ENCODE peak calls at places on chromosomes 4 and X, in seven cellular contexts. One of them, this sample, is unnamed. For H3K4me1 and H3K9me3, the result is how much of the 10 kb centered on the place peaks cover.

GRCh38 chr4:142697303-142697702 is 148.8 kb downstream of the INPP4B start:
- DNase-seq in HCT116: no peak
- DNase-seq in naive thymus-derived CD4-positive, alpha-beta T cell: no peak
- DNase-seq in heart left ventricle: no peak
- DNase-seq in left ventricle myocardium inferior: no peak
- DNase-seq in adrenal gland: no peak
- DNase-seq in CD4-positive, CD25-positive, alpha-beta regulatory T cell: no peak
- DNase-seq in this sample: no peak

GRCh38 chr4:71602271-71602890 is 181.5 kb downstream of the GC start:
- DNase-seq in HCT116: no peak
- DNase-seq in naive thymus-derived CD4-positive, alpha-beta T cell: no peak
- DNase-seq in heart left ventricle: no peak
- DNase-seq in left ventricle myocardium inferior: no peak
- DNase-seq in adrenal gland: no peak
- DNase-seq in CD4-positive, CD25-positive, alpha-beta regulatory T cell: no peak
- DNase-seq in this sample: no peak

GRCh38 chr4:4735136-4735754 is 124.2 kb upstream of the MSX1 start:
- DNase-seq in HCT116: no peak
- DNase-seq in naive thymus-derived CD4-positive, alpha-beta T cell: no peak
- DNase-seq in heart left ventricle: no peak
- DNase-seq in left ventricle myocardium inferior: no peak
- DNase-seq in adrenal gland: no peak
- DNase-seq in CD4-positive, CD25-positive, alpha-beta regulatory T cell: no peak
- DNase-seq in this sample: no peak

GRCh38 chr4:183300070-183300469 is 20.0 kb downstream of the CLDN22 start:
- DNase-seq in HCT116: no peak
- DNase-seq in naive thymus-derived CD4-positive, alpha-beta T cell: no peak
- DNase-seq in heart left ventricle: no peak
- DNase-seq in left ventricle myocardium inferior: no peak
- DNase-seq in adrenal gland: no peak
- DNase-seq in CD4-positive, CD25-positive, alpha-beta regulatory T cell: no peak
- DNase-seq in this sample: no peak

GRCh38 chr4:127503111-127503510 is 129.6 kb upstream of the INTU start:
- DNase-seq in HCT116: no peak
- DNase-seq in naive thymus-derived CD4-positive, alpha-beta T cell: no peak
- DNase-seq in heart left ventricle: no peak
- DNase-seq in left ventricle myocardium inferior: no peak
- DNase-seq in adrenal gland: no peak
- DNase-seq in CD4-positive, CD25-positive, alpha-beta regulatory T cell: no peak
- DNase-seq in this sample: no peak

GRCh38 chr4:79652232-79652631 is 244.2 kb upstream of the GK2 start:
- DNase-seq in HCT116: no peak
- DNase-seq in naive thymus-derived CD4-positive, alpha-beta T cell: no peak
- DNase-seq in heart left ventricle: no peak
- DNase-seq in left ventricle myocardium inferior: no peak
- DNase-seq in adrenal gland: no peak
- DNase-seq in CD4-positive, CD25-positive, alpha-beta regulatory T cell: no peak
- DNase-seq in this sample: peak

GRCh38 chrX:85109235-85109634 is 105.6 kb downstream of the APOOL start:
- DNase-seq in HCT116: peak
- DNase-seq in naive thymus-derived CD4-positive, alpha-beta T cell: no peak
- DNase-seq in heart left ventricle: no peak
- DNase-seq in left ventricle myocardium inferior: no peak
- DNase-seq in adrenal gland: no peak
- DNase-seq in CD4-positive, CD25-positive, alpha-beta regulatory T cell: no peak
- DNase-seq in this sample: peak

GRCh38 chr4:40502936-40503335 is 126.7 kb downstream of the RBM47 start:
- DNase-seq in HCT116: no peak
- DNase-seq in naive thymus-derived CD4-positive, alpha-beta T cell: no peak
- DNase-seq in heart left ventricle: no peak
- DNase-seq in left ventricle myocardium inferior: no peak
- DNase-seq in adrenal gland: no peak
- DNase-seq in CD4-positive, CD25-positive, alpha-beta regulatory T cell: no peak
- DNase-seq in this sample: no peak

GRCh38 chrX:85052207-85052606 is 48.5 kb downstream of the APOOL start:
- DNase-seq in HCT116: no peak
- DNase-seq in naive thymus-derived CD4-positive, alpha-beta T cell: no peak
- DNase-seq in heart left ventricle: no peak
- DNase-seq in left ventricle myocardium inferior: no peak
- DNase-seq in adrenal gland: no peak
- DNase-seq in CD4-positive, CD25-positive, alpha-beta regulatory T cell: no peak
- DNase-seq in this sample: no peak

GRCh38 chr4:2141022-2141761 is 82.1 kb downstream of the NAT8L start:
- DNase-seq in HCT116: no peak
- DNase-seq in naive thymus-derived CD4-positive, alpha-beta T cell: no peak
- DNase-seq in heart left ventricle: no peak
- DNase-seq in left ventricle myocardium inferior: no peak
- DNase-seq in adrenal gland: no peak
- DNase-seq in CD4-positive, CD25-positive, alpha-beta regulatory T cell: no peak
- DNase-seq in this sample: peak

GRCh38 chr4:71867598-71867997 is 83.7 kb upstream of the GC start:
- DNase-seq in HCT116: no peak
- DNase-seq in naive thymus-derived CD4-positive, alpha-beta T cell: no peak
- DNase-seq in heart left ventricle: no peak
- DNase-seq in left ventricle myocardium inferior: no peak
- DNase-seq in adrenal gland: no peak
- DNase-seq in CD4-positive, CD25-positive, alpha-beta regulatory T cell: no peak
- DNase-seq in this sample: no peak

GRCh38 chr4:126611900-126612299 is 1020.9 kb upstream of the INTU start:
- DNase-seq in HCT116: no peak
- DNase-seq in naive thymus-derived CD4-positive, alpha-beta T cell: no peak
- DNase-seq in heart left ventricle: no peak
- DNase-seq in left ventricle myocardium inferior: no peak
- DNase-seq in adrenal gland: no peak
- DNase-seq in CD4-positive, CD25-positive, alpha-beta regulatory T cell: no peak
- DNase-seq in this sample: no peak

GRCh38 chr4:39295784-39296183 is 70.4 kb downstream of the RFC1 start:
- DNase-seq in HCT116: no peak
- DNase-seq in naive thymus-derived CD4-positive, alpha-beta T cell: no peak
- DNase-seq in heart left ventricle: no peak
- DNase-seq in left ventricle myocardium inferior: no peak
- DNase-seq in adrenal gland: no peak
- DNase-seq in CD4-positive, CD25-positive, alpha-beta regulatory T cell: no peak
- DNase-seq in this sample: no peak
- H3K27ac ChIP-seq in HCT116: no peak
- H3K27ac ChIP-seq in naive thymus-derived CD4-positive, alpha-beta T cell: no peak
- H3K27ac ChIP-seq in heart left ventricle: no peak
- H3K27ac ChIP-seq in left ventricle myocardium inferior: no peak
- H3K27ac ChIP-seq in adrenal gland: no peak
- H3K27ac ChIP-seq in CD4-positive, CD25-positive, alpha-beta regulatory T cell: no peak
- H3K27ac ChIP-seq in this sample: no peak

DNA sequence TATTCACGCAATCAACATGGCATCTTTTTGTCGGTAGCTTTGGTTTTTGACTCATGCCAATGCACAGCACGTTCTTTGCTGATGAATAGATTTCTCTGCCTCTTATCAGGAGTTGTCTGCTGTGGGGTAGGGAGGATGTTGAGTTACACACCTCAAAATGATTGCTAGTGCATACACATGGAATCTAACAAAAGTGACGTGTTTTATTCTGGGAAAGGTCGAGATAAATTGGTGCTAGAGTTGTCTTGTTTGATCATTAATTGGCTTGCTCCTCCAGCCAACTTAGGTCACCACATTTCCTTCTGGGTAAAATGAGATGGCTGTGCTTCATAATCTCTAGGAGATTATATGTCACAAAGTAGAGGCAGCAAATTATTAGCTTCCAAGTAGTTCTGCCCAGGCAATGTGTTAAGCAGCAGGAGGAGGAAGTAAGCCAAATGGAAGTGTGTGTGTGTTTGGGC is 3.9 kb downstream of the RAB9A start:
- DNase-seq in HCT116: peak
- DNase-seq in naive thymus-derived CD4-positive, alpha-beta T cell: no peak
- DNase-seq in heart left ventricle: no peak
- DNase-seq in left ventricle myocardium inferior: no peak
- DNase-seq in adrenal gland: no peak
- DNase-seq in CD4-positive, CD25-positive, alpha-beta regulatory T cell: no peak
- DNase-seq in this sample: no peak
- H3K4me1 ChIP-seq in HCT116: half or more
- H3K4me1 ChIP-seq in naive thymus-derived CD4-positive, alpha-beta T cell: under half
- H3K4me1 ChIP-seq in heart left ventricle: under half
- H3K4me1 ChIP-seq in left ventricle myocardium inferior: half or more
- H3K4me1 ChIP-seq in adrenal gland: under half
- H3K4me1 ChIP-seq in CD4-positive, CD25-positive, alpha-beta regulatory T cell: under half
- H3K4me1 ChIP-seq in this sample: under half

DNA sequence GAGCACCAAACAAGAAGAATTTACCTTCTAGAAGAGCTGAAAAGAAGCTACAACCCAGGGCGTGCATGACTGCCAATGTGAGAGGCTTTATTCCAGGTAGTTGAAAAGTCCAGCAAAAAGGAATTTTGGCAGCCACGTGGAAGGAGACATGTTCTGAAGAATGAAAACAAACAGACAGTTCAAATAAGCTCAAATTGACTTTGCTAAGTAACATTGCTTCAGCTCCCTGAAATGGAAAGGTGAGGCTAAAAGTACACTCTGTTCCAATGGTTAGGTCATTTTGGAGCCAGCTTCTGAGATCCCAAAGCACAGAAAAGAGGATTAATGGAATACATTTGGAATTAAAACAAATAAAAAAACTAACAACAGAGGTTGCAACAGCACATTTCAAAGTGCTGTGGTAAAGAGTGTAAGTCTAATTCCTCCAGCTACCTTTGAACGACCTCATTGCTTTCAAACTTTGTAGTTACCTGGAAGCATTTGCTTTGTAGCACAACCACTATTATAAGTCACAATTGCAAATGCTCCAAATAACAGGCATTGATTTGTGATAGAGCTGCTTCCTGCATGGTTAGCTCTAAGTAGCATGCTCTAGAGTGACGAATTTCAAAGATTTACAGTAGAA is 405.3 kb upstream of the EDA2R start:
- DNase-seq in HCT116: no peak
- DNase-seq in naive thymus-derived CD4-positive, alpha-beta T cell: no peak
- DNase-seq in heart left ventricle: no peak
- DNase-seq in left ventricle myocardium inferior: no peak
- DNase-seq in adrenal gland: no peak
- DNase-seq in CD4-positive, CD25-positive, alpha-beta regulatory T cell: no peak
- DNase-seq in this sample: no peak
- H3K9me3 ChIP-seq in HCT116: under half
- H3K9me3 ChIP-seq in naive thymus-derived CD4-positive, alpha-beta T cell: under half
- H3K9me3 ChIP-seq in heart left ventricle: under half
- H3K9me3 ChIP-seq in left ventricle myocardium inferior: under half
- H3K9me3 ChIP-seq in adrenal gland: under half
- H3K9me3 ChIP-seq in CD4-positive, CD25-positive, alpha-beta regulatory T cell: under half
- H3K9me3 ChIP-seq in this sample: under half

GRCh38 chr4:139872274-139872673 is 206.7 kb downstream of the MGST2 start:
- DNase-seq in HCT116: no peak
- DNase-seq in naive thymus-derived CD4-positive, alpha-beta T cell: no peak
- DNase-seq in heart left ventricle: no peak
- DNase-seq in left ventricle myocardium inferior: no peak
- DNase-seq in adrenal gland: no peak
- DNase-seq in CD4-positive, CD25-positive, alpha-beta regulatory T cell: no peak
- DNase-seq in this sample: no peak
- H3K27ac ChIP-seq in HCT116: no peak
- H3K27ac ChIP-seq in naive thymus-derived CD4-positive, alpha-beta T cell: no peak
- H3K27ac ChIP-seq in heart left ventricle: no peak
- H3K27ac ChIP-seq in left ventricle myocardium inferior: no peak
- H3K27ac ChIP-seq in adrenal gland: no peak
- H3K27ac ChIP-seq in CD4-positive, CD25-positive, alpha-beta regulatory T cell: no peak
- H3K27ac ChIP-seq in this sample: no peak

DNA sequence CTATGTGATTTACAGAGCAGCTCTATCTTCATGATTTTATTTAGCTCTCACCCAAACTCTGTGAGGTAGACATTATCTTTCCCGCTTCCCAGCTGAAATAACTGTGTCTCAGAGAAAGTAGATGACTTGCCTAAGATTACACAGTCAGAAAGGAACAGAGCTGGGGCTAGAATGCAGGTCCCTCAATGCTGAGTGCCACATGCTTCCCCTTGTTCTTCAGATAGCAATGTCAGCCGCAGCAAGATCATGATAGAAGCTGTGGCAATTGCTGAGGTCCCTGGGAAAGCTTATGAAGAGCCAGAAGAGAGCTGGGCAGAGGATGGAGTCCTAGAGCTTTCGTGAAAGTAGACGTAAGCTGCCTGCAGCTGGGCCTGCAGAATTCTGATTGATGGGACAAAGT is 11.1 kb upstream of the GABRE start:
- DNase-seq in HCT116: no peak
- DNase-seq in naive thymus-derived CD4-positive, alpha-beta T cell: no peak
- DNase-seq in heart left ventricle: no peak
- DNase-seq in left ventricle myocardium inferior: no peak
- DNase-seq in adrenal gland: no peak
- DNase-seq in CD4-positive, CD25-positive, alpha-beta regulatory T cell: no peak
- DNase-seq in this sample: no peak
- H3K4me1 ChIP-seq in HCT116: under half
- H3K4me1 ChIP-seq in naive thymus-derived CD4-positive, alpha-beta T cell: under half
- H3K4me1 ChIP-seq in heart left ventricle: under half
- H3K4me1 ChIP-seq in left ventricle myocardium inferior: under half
- H3K4me1 ChIP-seq in adrenal gland: under half
- H3K4me1 ChIP-seq in CD4-positive, CD25-positive, alpha-beta regulatory T cell: under half
- H3K4me1 ChIP-seq in this sample: under half

GRCh38 chrX:55668084-55668483 is 44.9 kb downstream of the FOXR2 start:
- DNase-seq in HCT116: no peak
- DNase-seq in naive thymus-derived CD4-positive, alpha-beta T cell: no peak
- DNase-seq in heart left ventricle: no peak
- DNase-seq in left ventricle myocardium inferior: no peak
- DNase-seq in adrenal gland: no peak
- DNase-seq in CD4-positive, CD25-positive, alpha-beta regulatory T cell: no peak
- DNase-seq in this sample: no peak

DNA sequence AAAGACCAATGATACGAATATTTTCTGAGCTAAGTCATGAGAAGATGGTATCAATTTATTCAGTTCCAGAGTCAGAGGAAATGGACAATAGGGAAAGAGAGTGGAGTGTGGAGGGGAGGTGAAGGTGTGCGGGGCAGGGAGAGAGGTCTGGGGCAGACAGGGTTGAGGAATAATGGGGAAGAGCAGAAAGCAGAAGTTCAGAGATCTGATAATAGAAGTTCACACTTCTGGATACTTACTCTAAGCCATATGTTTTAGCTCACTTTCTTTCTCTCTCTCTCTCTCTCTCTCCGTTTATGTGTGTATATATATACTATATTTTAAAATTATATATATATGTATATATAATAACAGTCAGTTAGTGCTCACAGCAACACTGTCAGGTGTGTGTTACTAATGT is 40.4 kb downstream of the FOXR2 start:
- DNase-seq in HCT116: no peak
- DNase-seq in naive thymus-derived CD4-positive, alpha-beta T cell: no peak
- DNase-seq in heart left ventricle: no peak
- DNase-seq in left ventricle myocardium inferior: no peak
- DNase-seq in adrenal gland: no peak
- DNase-seq in CD4-positive, CD25-positive, alpha-beta regulatory T cell: no peak
- DNase-seq in this sample: no peak
- H3K9me3 ChIP-seq in HCT116: under half
- H3K9me3 ChIP-seq in naive thymus-derived CD4-positive, alpha-beta T cell: under half
- H3K9me3 ChIP-seq in heart left ventricle: under half
- H3K9me3 ChIP-seq in left ventricle myocardium inferior: under half
- H3K9me3 ChIP-seq in adrenal gland: under half
- H3K9me3 ChIP-seq in CD4-positive, CD25-positive, alpha-beta regulatory T cell: under half
- H3K9me3 ChIP-seq in this sample: under half

GRCh38 chrX:1464282-1465131 is 11.8 kb upstream of the ASMTL start:
- DNase-seq in HCT116: no peak
- DNase-seq in naive thymus-derived CD4-positive, alpha-beta T cell: peak
- DNase-seq in heart left ventricle: peak
- DNase-seq in left ventricle myocardium inferior: no peak
- DNase-seq in adrenal gland: peak
- DNase-seq in CD4-positive, CD25-positive, alpha-beta regulatory T cell: no peak
- DNase-seq in this sample: peak
- H3K27ac ChIP-seq in HCT116: no peak
- H3K27ac ChIP-seq in naive thymus-derived CD4-positive, alpha-beta T cell: peak
- H3K27ac ChIP-seq in heart left ventricle: peak
- H3K27ac ChIP-seq in left ventricle myocardium inferior: no peak
- H3K27ac ChIP-seq in adrenal gland: no peak
- H3K27ac ChIP-seq in CD4-positive, CD25-positive, alpha-beta regulatory T cell: peak
- H3K27ac ChIP-seq in this sample: no peak

This sample was measured in SJCRH30.